ENCODE peak calls at places on chromosomes 3 and 15, in four cellular contexts. C is HEK293T, G is H1, X is HCT116. V is an unnamed sample.

GRCh38 chr3:84666468-84666867 is 292.3 kb upstream of the CADM2 start:
- DNase-seq in C (no peak), G (no peak), X (no peak), V (no peak)

GRCh38 chr3:30733229-30733628 is 126.8 kb downstream of the TGFBR2 start:
- DNase-seq in C (no peak), G (no peak), X (no peak), V (no peak)

GRCh38 chr15:81327526-81327925 is 3.6 kb upstream of the STARD5 start:
- DNase-seq in C (no peak), G (no peak), X (no peak), V (no peak)

GRCh38 chr3:133237380-133237779 is 162.5 kb upstream of the BFSP2 start:
- DNase-seq in C (no peak), G (no peak), X (no peak), V (no peak)

GRCh38 chr3:193086688-193087087 is 154.3 kb upstream of the PLAAT1 start:
- DNase-seq in C (no peak), G (no peak), X (no peak), V (no peak)

GRCh38 chr3:68878322-68878721 is 54.0 kb downstream of the TAFA4 start:
- DNase-seq in C (peak), G (no peak), X (no peak), V (no peak)

GRCh38 chr15:25930931-25931330 is 67.8 kb upstream of the ATP10A start:
- DNase-seq in C (no peak), G (no peak), X (no peak), V (no peak)

GRCh38 chr3:79109758-79110157 is 658.0 kb downstream of the ROBO1 start:
- DNase-seq in C (no peak), G (no peak), X (no peak), V (no peak)

GRCh38 chr3:101533603-101533968 is 20.6 kb upstream of the SENP7 start:
- DNase-seq in C (no peak), G (no peak), X (no peak), V (no peak)

GRCh38 chr3:194270627-194271458 is 80.3 kb downstream of the CPN2 start:
- DNase-seq in C (no peak), G (no peak), X (peak), V (no peak)

GRCh38 chr3:122679085-122679466 is 1.6 kb upstream of the PARP14 start:
- DNase-seq in C (peak), G (peak), X (peak), V (no peak)

GRCh38 chr15:65887565-65887964 is 18.3 kb downstream of the RAB11A start:
- DNase-seq in C (no peak), G (no peak), X (no peak), V (no peak)

GRCh38 chr3:112629425-112629824 is 11.5 kb downstream of the CCDC80 start:
- DNase-seq in C (peak), G (no peak), X (peak), V (no peak)

GRCh38 chr15:80052597-80053304 is 6.7 kb upstream of the ZFAND6 start:
- DNase-seq in C (no peak), G (no peak), X (no peak), V (no peak)

GRCh38 chr3:83928391-83928790 is 1030.4 kb upstream of the CADM2 start:
- DNase-seq in C (peak), G (no peak), X (peak), V (no peak)

GRCh38 chr3:127787071-127787490 is 35.2 kb downstream of the MGLL start:
- DNase-seq in C (no peak), G (no peak), X (no peak), V (no peak)

GRCh38 chr3:151293127-151293526 is 14.8 kb upstream of the P2RY14 start:
- DNase-seq in C (no peak), G (no peak), X (no peak), V (no peak)

GRCh38 chr3:183306798-183307671 is 54.0 kb downstream of the B3GNT5 start:
- DNase-seq in C (peak), G (no peak), X (no peak), V (peak)

GRCh38 chr3:29385056-29385455 is 104.2 kb downstream of the RBMS3 start:
- DNase-seq in C (no peak), G (no peak), X (no peak), V (no peak)

GRCh38 chr3:189941679-189942078 is 179.0 kb downstream of the P3H2 start:
- DNase-seq in C (no peak), G (no peak), X (no peak), V (no peak)

GRCh38 chr15:63246691-63247464 is 30.5 kb upstream of the APH1B start:
- DNase-seq in C (no peak), G (no peak), X (no peak), V (no peak)

GRCh38 chr15:51144021-51144532 is 49.4 kb upstream of the TNFAIP8L3 start:
- DNase-seq in C (no peak), G (no peak), X (peak), V (no peak)

GRCh38 chr15:27681038-27681437 is 418.1 kb downstream of the OCA2 start:
- DNase-seq in C (no peak), G (no peak), X (no peak), V (no peak)

GRCh38 chr3:178059836-178060235 is 476.4 kb upstream of the KCNMB2 start:
- DNase-seq in C (no peak), G (no peak), X (no peak), V (no peak)

GRCh38 chr3:127982155-127982554 is 67.1 kb downstream of the KBTBD12 start:
- DNase-seq in C (no peak), G (no peak), X (no peak), V (no peak)

DNA sequence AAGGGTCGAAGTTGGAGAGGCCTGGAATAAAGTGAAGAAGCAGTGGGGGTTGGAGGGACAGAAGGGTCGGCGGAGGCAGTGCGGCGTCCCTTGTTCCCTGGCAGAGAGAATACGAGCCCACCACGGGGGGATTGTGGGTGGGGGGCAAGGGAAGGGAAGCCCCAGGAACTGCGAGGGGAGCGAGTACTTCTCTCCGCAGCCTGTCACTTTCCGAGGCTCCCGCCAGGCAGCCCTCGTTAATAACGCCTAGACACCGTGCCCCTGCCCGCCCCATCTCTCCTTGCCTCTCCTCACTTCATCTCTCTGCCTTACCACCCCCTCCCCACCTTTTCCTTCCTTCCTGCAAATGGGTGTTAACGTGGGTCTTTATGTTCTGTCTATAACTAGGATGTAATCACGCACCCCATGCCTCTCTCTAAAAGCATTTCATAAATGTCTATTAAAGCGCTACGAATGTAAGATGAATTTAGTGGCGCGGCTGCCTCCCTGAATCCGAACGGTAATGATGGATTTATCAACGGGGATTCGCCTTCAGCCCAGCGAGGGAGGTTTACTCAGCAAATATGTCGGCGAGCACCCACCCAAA is 13.7 kb downstream of the NR2F2 start:
- DNase-seq in C (no peak), G (no peak), X (no peak), V (no peak)
- TF ChIP-seq SP1 in C (no peak), G (no peak), X (no peak), V (no peak)

GRCh38 chr15:74422370-74422722 is 11.4 kb downstream of the SEMA7A start:
- DNase-seq in C (no peak), G (no peak), X (no peak), V (no peak)

GRCh38 chr15:74423443-74424257 is 10.1 kb downstream of the SEMA7A start:
- DNase-seq in C (no peak), G (no peak), X (peak), V (no peak)

GRCh38 chr15:74422723-74423442 is 10.9 kb downstream of the SEMA7A start:
- DNase-seq in C (no peak), G (peak), X (no peak), V (no peak)

GRCh38 chr15:74420193-74420905 is 13.4 kb downstream of the SEMA7A start:
- DNase-seq in C (no peak), G (no peak), X (no peak), V (no peak)

DNA sequence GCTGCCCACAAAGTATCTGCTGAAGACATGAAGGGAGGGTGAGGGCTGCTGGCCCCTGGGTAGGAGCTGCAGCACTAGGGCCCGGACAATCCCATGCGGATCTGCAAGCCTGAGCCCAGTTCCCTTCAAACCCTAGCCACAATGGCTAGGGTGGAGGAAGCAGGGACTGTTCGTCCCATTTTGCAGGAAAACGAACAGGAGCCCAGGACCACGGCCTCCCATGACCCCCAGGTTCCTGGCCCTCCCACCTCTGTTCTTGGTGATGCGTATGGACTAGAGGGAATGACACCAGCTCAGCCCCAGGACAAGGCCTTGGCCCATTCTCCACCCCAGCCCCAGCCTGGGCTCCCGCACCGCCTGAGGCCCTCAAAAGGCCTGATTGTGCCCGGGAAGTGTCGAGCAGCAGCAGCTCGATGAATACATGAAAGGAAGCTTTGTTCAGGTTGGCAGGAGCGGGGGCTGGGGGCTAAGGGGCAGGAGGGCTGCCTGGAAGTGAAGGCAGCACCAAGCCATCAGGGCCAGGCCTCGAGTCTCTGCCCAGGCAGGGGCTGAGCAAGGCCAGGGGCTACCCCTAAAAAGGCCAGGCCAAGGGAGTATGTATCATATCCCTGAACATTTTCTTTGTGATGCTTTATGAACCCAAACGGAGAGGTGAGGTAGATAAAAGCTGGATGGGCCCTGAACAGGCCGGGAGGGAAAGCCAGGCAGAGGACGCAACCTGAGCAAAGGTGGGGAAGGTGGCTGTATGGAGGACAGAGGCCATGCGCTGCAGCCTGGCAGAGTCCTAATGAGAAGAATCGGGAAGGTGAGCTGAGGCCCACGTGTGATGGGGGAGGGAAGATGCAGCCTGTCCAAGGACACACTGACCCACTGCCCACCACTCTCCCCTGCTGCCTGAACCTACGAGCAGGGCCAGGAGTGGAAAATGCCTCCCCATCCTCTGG is 12.2 kb downstream of the SEMA7A start:
- DNase-seq in C (no peak), G (no peak), X (no peak), V (no peak)
- TF ChIP-seq SP1 in C (no peak), G (no peak), X (no peak), V (no peak)

DNA sequence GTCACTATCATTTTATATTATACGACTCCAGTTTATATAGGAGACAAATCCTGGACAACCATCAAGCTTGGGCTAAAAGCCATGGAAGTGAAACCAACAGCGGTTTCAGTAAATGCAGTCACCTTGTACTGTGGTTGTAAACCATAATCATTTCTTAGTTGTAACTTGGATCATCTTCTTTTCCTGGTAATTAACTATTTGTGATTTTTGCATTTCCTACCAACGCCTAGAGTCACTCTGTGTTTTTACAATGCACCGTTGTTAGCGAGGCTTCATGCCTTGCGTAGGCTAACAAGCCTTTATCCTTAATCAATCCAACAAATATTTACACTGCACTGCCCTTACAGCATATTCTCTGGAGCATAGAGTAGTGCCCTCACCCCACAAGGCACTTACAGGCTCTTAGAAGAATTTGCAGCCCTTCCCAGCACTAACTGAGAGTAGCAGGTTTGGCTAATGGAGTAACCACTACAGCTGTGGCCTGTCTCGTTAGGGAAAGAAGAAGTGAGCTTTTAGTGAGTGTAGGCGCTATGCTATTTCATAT is 62.6 kb downstream of the ABHD2 start:
- DNase-seq in C (no peak), G (no peak), X (no peak), V (no peak)
- TF ChIP-seq SP1 in C (no peak), G (no peak), X (no peak), V (no peak)

DNA sequence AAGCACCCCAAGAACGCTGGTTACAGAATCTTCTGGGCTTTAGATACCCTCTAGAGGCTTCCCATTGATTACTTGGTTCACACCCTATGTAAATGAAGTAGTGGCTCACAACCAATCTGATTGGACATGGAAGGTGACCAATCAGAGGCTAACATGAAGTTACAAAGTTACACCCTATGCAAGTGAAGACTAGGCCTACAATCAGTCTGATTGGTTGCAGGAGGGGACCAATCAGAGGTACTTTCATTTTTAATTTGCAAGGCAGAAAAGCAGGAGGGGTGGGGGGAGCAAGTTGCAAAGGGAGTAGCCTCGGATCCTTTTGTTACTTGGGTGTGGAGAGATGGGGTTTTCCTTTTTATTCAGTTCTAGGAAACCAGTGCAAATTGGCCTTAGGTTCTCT is 11.1 kb upstream of the RTP2 start:
- DNase-seq in C (no peak), G (no peak), X (no peak), V (no peak)
- TF ChIP-seq SP1 in C (no peak), G (no peak), X (no peak), V (no peak)

DNA sequence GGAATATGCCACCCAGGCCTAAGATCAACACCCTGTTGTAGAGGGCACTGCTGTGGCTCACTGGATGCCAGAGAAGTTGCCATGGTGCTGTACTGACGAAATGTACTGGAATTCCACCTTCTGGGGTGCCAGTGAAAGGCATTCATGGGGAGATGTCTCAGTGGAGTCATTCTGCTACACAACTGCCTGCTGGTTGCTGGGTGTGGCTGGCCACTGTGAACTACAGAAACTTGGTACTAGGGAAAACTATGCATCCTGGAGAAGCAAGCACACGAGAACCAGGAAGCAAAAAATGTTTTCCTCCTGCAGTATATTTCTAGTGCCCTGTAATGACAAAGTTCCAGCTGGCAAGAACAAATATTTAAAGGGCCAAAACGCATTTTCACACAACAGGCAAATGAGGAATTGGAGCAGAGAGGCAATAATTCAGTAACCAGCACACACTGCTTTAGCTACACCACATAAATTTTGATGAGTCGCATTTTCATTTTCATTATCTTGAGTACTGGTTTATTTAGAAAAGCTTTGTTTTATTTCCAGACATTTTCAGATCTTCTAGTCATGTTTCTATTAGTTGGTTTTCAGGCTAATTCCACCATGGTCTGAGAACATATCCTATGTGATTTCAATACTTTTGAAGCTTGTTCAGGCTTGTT is 18.3 kb upstream of the RFX7 start:
- DNase-seq in C (no peak), G (no peak), X (no peak), V (no peak)
- TF ChIP-seq SP1 in C (no peak), G (no peak), X (no peak), V (no peak)

GRCh38 chr15:29183071-29183831 is 86.4 kb downstream of the NSMCE3 start:
- DNase-seq in C (peak), G (no peak), X (no peak), V (no peak)
- TF ChIP-seq SP1 in C (no peak), G (no peak), X (no peak), V (no peak)

DNA sequence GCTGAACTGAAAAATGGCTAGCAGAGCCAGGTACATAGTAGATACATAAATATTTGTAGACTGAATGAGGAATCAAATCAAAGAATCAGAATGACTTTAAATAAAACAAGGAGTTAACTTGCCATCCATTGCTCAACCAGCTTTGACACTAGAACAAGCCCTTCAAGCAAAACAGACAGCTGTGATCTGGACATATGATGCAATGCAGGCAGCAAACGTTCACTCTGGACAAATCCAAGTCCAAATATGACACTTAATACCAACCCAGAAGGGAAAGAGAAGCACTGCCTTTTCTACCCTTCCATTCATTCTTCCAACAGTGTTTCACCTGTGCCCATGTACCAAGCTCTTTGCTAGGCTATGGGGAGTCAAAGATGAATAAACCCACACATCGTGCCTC is 4.5 kb downstream of the THRB start:
- DNase-seq in C (no peak), G (no peak), X (no peak), V (no peak)
- TF ChIP-seq SP1 in C (no peak), G (no peak), X (no peak), V (no peak)

GRCh38 chr3:38454179-38454883 is 641 bp downstream of the ACVR2B start:
- DNase-seq in C (peak), G (no peak), X (no peak), V (no peak)
- TF ChIP-seq SP1 in C (no peak), G (no peak), X (no peak), V (no peak)

GRCh38 chr3:20185364-20185732 is 658 bp downstream of the SGO1 start:
- DNase-seq in C (peak), G (no peak), X (no peak), V (no peak)
- TF ChIP-seq SP1 in C (no peak), G (no peak), X (no peak), V (no peak)